ENCODE peak calls at places on chromosomes 2 and 18, in seven cellular contexts. One of them, this sample, is unnamed.

GRCh38 chr2:162090109-162090508 is 16.1 kb upstream of the DPP4 start:
- DNase-seq in HFFc6: peak
- DNase-seq in stimulated activated CD4-positive, alpha-beta T cell treated with anti-CD3 and anti-CD28 coated beads, Interleukin-4, amount 100 ng/mL, for 48 hours: no peak
- DNase-seq in naive thymus-derived CD8-positive, alpha-beta T cell: no peak
- DNase-seq in H4: no peak
- DNase-seq in brain microvascular endothelial cell: no peak
- DNase-seq in activated effector memory CD4-positive, alpha-beta T cell treated with anti-CD3 and anti-CD28 coated beads, Interleukin-2, amount 50 U/mL, for 16 hours: no peak
- DNase-seq in this sample: no peak

GRCh38 chr2:85273732-85274731 is 53.8 kb downstream of the TGOLN2 start:
- DNase-seq in H4: peak
- DNase-seq in HFFc6: peak
- DNase-seq in brain microvascular endothelial cell: peak
- DNase-seq in stimulated activated CD4-positive, alpha-beta T cell treated with anti-CD3 and anti-CD28 coated beads, Interleukin-4, amount 100 ng/mL, for 48 hours: no peak
- DNase-seq in activated effector memory CD4-positive, alpha-beta T cell treated with anti-CD3 and anti-CD28 coated beads, Interleukin-2, amount 50 U/mL, for 16 hours: no peak
- DNase-seq in naive thymus-derived CD8-positive, alpha-beta T cell: no peak
- DNase-seq in this sample: no peak

GRCh38 chr18:48771641-48772380 is 179.0 kb downstream of the SMAD7 start:
- DNase-seq in H4: no peak
- DNase-seq in HFFc6: no peak
- DNase-seq in brain microvascular endothelial cell: no peak
- DNase-seq in naive thymus-derived CD8-positive, alpha-beta T cell: no peak
- DNase-seq in activated effector memory CD4-positive, alpha-beta T cell treated with anti-CD3 and anti-CD28 coated beads, Interleukin-2, amount 50 U/mL, for 16 hours: no peak
- DNase-seq in stimulated activated CD4-positive, alpha-beta T cell treated with anti-CD3 and anti-CD28 coated beads, Interleukin-4, amount 100 ng/mL, for 48 hours: no peak
- DNase-seq in this sample: peak

GRCh38 chr18:77037533-77037932 is 95.0 kb downstream of the MBP start:
- DNase-seq in H4: no peak
- DNase-seq in activated effector memory CD4-positive, alpha-beta T cell treated with anti-CD3 and anti-CD28 coated beads, Interleukin-2, amount 50 U/mL, for 16 hours: no peak
- DNase-seq in naive thymus-derived CD8-positive, alpha-beta T cell: no peak
- DNase-seq in HFFc6: no peak
- DNase-seq in stimulated activated CD4-positive, alpha-beta T cell treated with anti-CD3 and anti-CD28 coated beads, Interleukin-4, amount 100 ng/mL, for 48 hours: no peak
- DNase-seq in brain microvascular endothelial cell: no peak
- DNase-seq in this sample: no peak

GRCh38 chr2:239238839-239239606 is 161.8 kb downstream of the HDAC4 start:
- DNase-seq in HFFc6: no peak
- DNase-seq in activated effector memory CD4-positive, alpha-beta T cell treated with anti-CD3 and anti-CD28 coated beads, Interleukin-2, amount 50 U/mL, for 16 hours: no peak
- DNase-seq in H4: no peak
- DNase-seq in brain microvascular endothelial cell: no peak
- DNase-seq in stimulated activated CD4-positive, alpha-beta T cell treated with anti-CD3 and anti-CD28 coated beads, Interleukin-4, amount 100 ng/mL, for 48 hours: no peak
- DNase-seq in naive thymus-derived CD8-positive, alpha-beta T cell: no peak
- DNase-seq in this sample: no peak

GRCh38 chr2:67719351-67719750 is 322.2 kb downstream of the ETAA1 start:
- DNase-seq in activated effector memory CD4-positive, alpha-beta T cell treated with anti-CD3 and anti-CD28 coated beads, Interleukin-2, amount 50 U/mL, for 16 hours: no peak
- DNase-seq in HFFc6: no peak
- DNase-seq in stimulated activated CD4-positive, alpha-beta T cell treated with anti-CD3 and anti-CD28 coated beads, Interleukin-4, amount 100 ng/mL, for 48 hours: no peak
- DNase-seq in naive thymus-derived CD8-positive, alpha-beta T cell: no peak
- DNase-seq in brain microvascular endothelial cell: no peak
- DNase-seq in H4: no peak
- DNase-seq in this sample: no peak

GRCh38 chr2:110650346-110650745 is 27.5 kb downstream of the BUB1 start:
- DNase-seq in HFFc6: no peak
- DNase-seq in stimulated activated CD4-positive, alpha-beta T cell treated with anti-CD3 and anti-CD28 coated beads, Interleukin-4, amount 100 ng/mL, for 48 hours: no peak
- DNase-seq in naive thymus-derived CD8-positive, alpha-beta T cell: no peak
- DNase-seq in H4: no peak
- DNase-seq in brain microvascular endothelial cell: no peak
- DNase-seq in activated effector memory CD4-positive, alpha-beta T cell treated with anti-CD3 and anti-CD28 coated beads, Interleukin-2, amount 50 U/mL, for 16 hours: no peak
- DNase-seq in this sample: no peak

GRCh38 chr2:232876071-232876977 is 6.3 kb downstream of the SNORC start:
- DNase-seq in activated effector memory CD4-positive, alpha-beta T cell treated with anti-CD3 and anti-CD28 coated beads, Interleukin-2, amount 50 U/mL, for 16 hours: peak
- DNase-seq in brain microvascular endothelial cell: no peak
- DNase-seq in naive thymus-derived CD8-positive, alpha-beta T cell: no peak
- DNase-seq in HFFc6: no peak
- DNase-seq in stimulated activated CD4-positive, alpha-beta T cell treated with anti-CD3 and anti-CD28 coated beads, Interleukin-4, amount 100 ng/mL, for 48 hours: peak
- DNase-seq in H4: no peak
- DNase-seq in this sample: peak

GRCh38 chr18:48048251-48048650 is 117.8 kb upstream of the SMAD2 start:
- DNase-seq in activated effector memory CD4-positive, alpha-beta T cell treated with anti-CD3 and anti-CD28 coated beads, Interleukin-2, amount 50 U/mL, for 16 hours: peak
- DNase-seq in H4: no peak
- DNase-seq in brain microvascular endothelial cell: no peak
- DNase-seq in stimulated activated CD4-positive, alpha-beta T cell treated with anti-CD3 and anti-CD28 coated beads, Interleukin-4, amount 100 ng/mL, for 48 hours: no peak
- DNase-seq in naive thymus-derived CD8-positive, alpha-beta T cell: no peak
- DNase-seq in HFFc6: no peak
- DNase-seq in this sample: no peak

GRCh38 chr2:74550231-74550630 is 3.5 kb downstream of the LOXL3 start:
- DNase-seq in HFFc6: no peak
- DNase-seq in naive thymus-derived CD8-positive, alpha-beta T cell: no peak
- DNase-seq in activated effector memory CD4-positive, alpha-beta T cell treated with anti-CD3 and anti-CD28 coated beads, Interleukin-2, amount 50 U/mL, for 16 hours: no peak
- DNase-seq in H4: no peak
- DNase-seq in stimulated activated CD4-positive, alpha-beta T cell treated with anti-CD3 and anti-CD28 coated beads, Interleukin-4, amount 100 ng/mL, for 48 hours: no peak
- DNase-seq in brain microvascular endothelial cell: no peak
- DNase-seq in this sample: no peak

GRCh38 chr2:60295591-60295962 is 257.9 kb downstream of the BCL11A start:
- DNase-seq in HFFc6: no peak
- DNase-seq in stimulated activated CD4-positive, alpha-beta T cell treated with anti-CD3 and anti-CD28 coated beads, Interleukin-4, amount 100 ng/mL, for 48 hours: no peak
- DNase-seq in brain microvascular endothelial cell: no peak
- DNase-seq in H4: no peak
- DNase-seq in naive thymus-derived CD8-positive, alpha-beta T cell: no peak
- DNase-seq in activated effector memory CD4-positive, alpha-beta T cell treated with anti-CD3 and anti-CD28 coated beads, Interleukin-2, amount 50 U/mL, for 16 hours: no peak
- DNase-seq in this sample: no peak

GRCh38 chr2:127551221-127551930 is 15.9 kb downstream of the MYO7B start:
- DNase-seq in naive thymus-derived CD8-positive, alpha-beta T cell: no peak
- DNase-seq in stimulated activated CD4-positive, alpha-beta T cell treated with anti-CD3 and anti-CD28 coated beads, Interleukin-4, amount 100 ng/mL, for 48 hours: no peak
- DNase-seq in activated effector memory CD4-positive, alpha-beta T cell treated with anti-CD3 and anti-CD28 coated beads, Interleukin-2, amount 50 U/mL, for 16 hours: peak
- DNase-seq in brain microvascular endothelial cell: no peak
- DNase-seq in H4: no peak
- DNase-seq in HFFc6: no peak
- DNase-seq in this sample: no peak

GRCh38 chr2:241774419-241775222 is 2.0 kb upstream of the GAL3ST2 start:
- DNase-seq in activated effector memory CD4-positive, alpha-beta T cell treated with anti-CD3 and anti-CD28 coated beads, Interleukin-2, amount 50 U/mL, for 16 hours: peak
- DNase-seq in HFFc6: peak
- DNase-seq in stimulated activated CD4-positive, alpha-beta T cell treated with anti-CD3 and anti-CD28 coated beads, Interleukin-4, amount 100 ng/mL, for 48 hours: no peak
- DNase-seq in naive thymus-derived CD8-positive, alpha-beta T cell: no peak
- DNase-seq in brain microvascular endothelial cell: peak
- DNase-seq in H4: peak
- DNase-seq in this sample: no peak

GRCh38 chr2:134539946-134540345 is 178.9 kb downstream of the TMEM163 start:
- DNase-seq in H4: no peak
- DNase-seq in naive thymus-derived CD8-positive, alpha-beta T cell: no peak
- DNase-seq in activated effector memory CD4-positive, alpha-beta T cell treated with anti-CD3 and anti-CD28 coated beads, Interleukin-2, amount 50 U/mL, for 16 hours: no peak
- DNase-seq in brain microvascular endothelial cell: no peak
- DNase-seq in HFFc6: no peak
- DNase-seq in stimulated activated CD4-positive, alpha-beta T cell treated with anti-CD3 and anti-CD28 coated beads, Interleukin-4, amount 100 ng/mL, for 48 hours: no peak
- DNase-seq in this sample: no peak

GRCh38 chr2:181784556-181784955 is 104.2 kb upstream of the NEUROD1 start:
- DNase-seq in H4: peak
- DNase-seq in HFFc6: peak
- DNase-seq in stimulated activated CD4-positive, alpha-beta T cell treated with anti-CD3 and anti-CD28 coated beads, Interleukin-4, amount 100 ng/mL, for 48 hours: no peak
- DNase-seq in brain microvascular endothelial cell: peak
- DNase-seq in activated effector memory CD4-positive, alpha-beta T cell treated with anti-CD3 and anti-CD28 coated beads, Interleukin-2, amount 50 U/mL, for 16 hours: no peak
- DNase-seq in naive thymus-derived CD8-positive, alpha-beta T cell: no peak
- DNase-seq in this sample: no peak

GRCh38 chr2:149595069-149595963 is 7.7 kb upstream of the MMADHC start:
- DNase-seq in H4: no peak
- DNase-seq in activated effector memory CD4-positive, alpha-beta T cell treated with anti-CD3 and anti-CD28 coated beads, Interleukin-2, amount 50 U/mL, for 16 hours: no peak
- DNase-seq in naive thymus-derived CD8-positive, alpha-beta T cell: no peak
- DNase-seq in HFFc6: peak
- DNase-seq in stimulated activated CD4-positive, alpha-beta T cell treated with anti-CD3 and anti-CD28 coated beads, Interleukin-4, amount 100 ng/mL, for 48 hours: no peak
- DNase-seq in brain microvascular endothelial cell: no peak
- DNase-seq in this sample: no peak

GRCh38 chr2:5077479-5078089 is 614.6 kb upstream of the SOX11 start:
- DNase-seq in stimulated activated CD4-positive, alpha-beta T cell treated with anti-CD3 and anti-CD28 coated beads, Interleukin-4, amount 100 ng/mL, for 48 hours: no peak
- DNase-seq in activated effector memory CD4-positive, alpha-beta T cell treated with anti-CD3 and anti-CD28 coated beads, Interleukin-2, amount 50 U/mL, for 16 hours: no peak
- DNase-seq in HFFc6: no peak
- DNase-seq in brain microvascular endothelial cell: peak
- DNase-seq in H4: no peak
- DNase-seq in naive thymus-derived CD8-positive, alpha-beta T cell: no peak
- DNase-seq in this sample: no peak

GRCh38 chr2:9710311-9710710 is 79.5 kb upstream of the YWHAQ start:
- DNase-seq in brain microvascular endothelial cell: no peak
- DNase-seq in activated effector memory CD4-positive, alpha-beta T cell treated with anti-CD3 and anti-CD28 coated beads, Interleukin-2, amount 50 U/mL, for 16 hours: peak
- DNase-seq in naive thymus-derived CD8-positive, alpha-beta T cell: no peak
- DNase-seq in H4: no peak
- DNase-seq in stimulated activated CD4-positive, alpha-beta T cell treated with anti-CD3 and anti-CD28 coated beads, Interleukin-4, amount 100 ng/mL, for 48 hours: no peak
- DNase-seq in HFFc6: no peak
- DNase-seq in this sample: no peak

GRCh38 chr2:112627060-112628040 is 18.4 kb upstream of the SLC20A1 start:
- DNase-seq in brain microvascular endothelial cell: peak
- DNase-seq in H4: peak
- DNase-seq in activated effector memory CD4-positive, alpha-beta T cell treated with anti-CD3 and anti-CD28 coated beads, Interleukin-2, amount 50 U/mL, for 16 hours: no peak
- DNase-seq in naive thymus-derived CD8-positive, alpha-beta T cell: no peak
- DNase-seq in stimulated activated CD4-positive, alpha-beta T cell treated with anti-CD3 and anti-CD28 coated beads, Interleukin-4, amount 100 ng/mL, for 48 hours: no peak
- DNase-seq in HFFc6: peak
- DNase-seq in this sample: no peak

GRCh38 chr2:88350641-88351601 is 101.6 kb downstream of the FOXI3 start:
- DNase-seq in stimulated activated CD4-positive, alpha-beta T cell treated with anti-CD3 and anti-CD28 coated beads, Interleukin-4, amount 100 ng/mL, for 48 hours: peak
- DNase-seq in brain microvascular endothelial cell: peak
- DNase-seq in naive thymus-derived CD8-positive, alpha-beta T cell: no peak
- DNase-seq in H4: peak
- DNase-seq in activated effector memory CD4-positive, alpha-beta T cell treated with anti-CD3 and anti-CD28 coated beads, Interleukin-2, amount 50 U/mL, for 16 hours: peak
- DNase-seq in HFFc6: peak
- DNase-seq in this sample: peak

GRCh38 chr2:16210841-16211240 is 270.5 kb downstream of the MYCN start:
- DNase-seq in naive thymus-derived CD8-positive, alpha-beta T cell: no peak
- DNase-seq in H4: no peak
- DNase-seq in activated effector memory CD4-positive, alpha-beta T cell treated with anti-CD3 and anti-CD28 coated beads, Interleukin-2, amount 50 U/mL, for 16 hours: no peak
- DNase-seq in stimulated activated CD4-positive, alpha-beta T cell treated with anti-CD3 and anti-CD28 coated beads, Interleukin-4, amount 100 ng/mL, for 48 hours: no peak
- DNase-seq in HFFc6: no peak
- DNase-seq in brain microvascular endothelial cell: no peak
- DNase-seq in this sample: no peak

GRCh38 chr2:158089322-158089721 is 12.4 kb upstream of the UPP2 start:
- DNase-seq in HFFc6: no peak
- DNase-seq in brain microvascular endothelial cell: no peak
- DNase-seq in stimulated activated CD4-positive, alpha-beta T cell treated with anti-CD3 and anti-CD28 coated beads, Interleukin-4, amount 100 ng/mL, for 48 hours: no peak
- DNase-seq in naive thymus-derived CD8-positive, alpha-beta T cell: no peak
- DNase-seq in H4: no peak
- DNase-seq in activated effector memory CD4-positive, alpha-beta T cell treated with anti-CD3 and anti-CD28 coated beads, Interleukin-2, amount 50 U/mL, for 16 hours: no peak
- DNase-seq in this sample: no peak

GRCh38 chr2:1824202-1824905 is 80.0 kb upstream of the PXDN start:
- DNase-seq in stimulated activated CD4-positive, alpha-beta T cell treated with anti-CD3 and anti-CD28 coated beads, Interleukin-4, amount 100 ng/mL, for 48 hours: no peak
- DNase-seq in brain microvascular endothelial cell: peak
- DNase-seq in naive thymus-derived CD8-positive, alpha-beta T cell: no peak
- DNase-seq in H4: no peak
- DNase-seq in HFFc6: no peak
- DNase-seq in activated effector memory CD4-positive, alpha-beta T cell treated with anti-CD3 and anti-CD28 coated beads, Interleukin-2, amount 50 U/mL, for 16 hours: no peak
- DNase-seq in this sample: no peak

GRCh38 chr2:180644709-180645108 is 335.7 kb upstream of the UBE2E3 start:
- DNase-seq in HFFc6: no peak
- DNase-seq in naive thymus-derived CD8-positive, alpha-beta T cell: no peak
- DNase-seq in H4: peak
- DNase-seq in activated effector memory CD4-positive, alpha-beta T cell treated with anti-CD3 and anti-CD28 coated beads, Interleukin-2, amount 50 U/mL, for 16 hours: no peak
- DNase-seq in brain microvascular endothelial cell: peak
- DNase-seq in stimulated activated CD4-positive, alpha-beta T cell treated with anti-CD3 and anti-CD28 coated beads, Interleukin-4, amount 100 ng/mL, for 48 hours: no peak
- DNase-seq in this sample: no peak

GRCh38 chr2:25265802-25266201 is 75.9 kb downstream of the DNMT3A start:
- DNase-seq in brain microvascular endothelial cell: no peak
- DNase-seq in HFFc6: no peak
- DNase-seq in activated effector memory CD4-positive, alpha-beta T cell treated with anti-CD3 and anti-CD28 coated beads, Interleukin-2, amount 50 U/mL, for 16 hours: no peak
- DNase-seq in stimulated activated CD4-positive, alpha-beta T cell treated with anti-CD3 and anti-CD28 coated beads, Interleukin-4, amount 100 ng/mL, for 48 hours: no peak
- DNase-seq in naive thymus-derived CD8-positive, alpha-beta T cell: peak
- DNase-seq in H4: no peak
- DNase-seq in this sample: no peak

GRCh38 chr2:162839419-162839818 is 852 bp upstream of the KCNH7 start:
- DNase-seq in stimulated activated CD4-positive, alpha-beta T cell treated with anti-CD3 and anti-CD28 coated beads, Interleukin-4, amount 100 ng/mL, for 48 hours: no peak
- DNase-seq in naive thymus-derived CD8-positive, alpha-beta T cell: no peak
- DNase-seq in HFFc6: no peak
- DNase-seq in activated effector memory CD4-positive, alpha-beta T cell treated with anti-CD3 and anti-CD28 coated beads, Interleukin-2, amount 50 U/mL, for 16 hours: no peak
- DNase-seq in brain microvascular endothelial cell: no peak
- DNase-seq in H4: no peak
- DNase-seq in this sample: no peak

GRCh38 chr2:7844414-7844961 is 837.4 kb upstream of the ID2 start:
- DNase-seq in stimulated activated CD4-positive, alpha-beta T cell treated with anti-CD3 and anti-CD28 coated beads, Interleukin-4, amount 100 ng/mL, for 48 hours: no peak
- DNase-seq in activated effector memory CD4-positive, alpha-beta T cell treated with anti-CD3 and anti-CD28 coated beads, Interleukin-2, amount 50 U/mL, for 16 hours: no peak
- DNase-seq in naive thymus-derived CD8-positive, alpha-beta T cell: no peak
- DNase-seq in brain microvascular endothelial cell: no peak
- DNase-seq in H4: no peak
- DNase-seq in HFFc6: no peak
- DNase-seq in this sample: no peak

GRCh38 chr2:240640939-240641338 is 15.7 kb downstream of the GPR35 start:
- DNase-seq in H4: no peak
- DNase-seq in activated effector memory CD4-positive, alpha-beta T cell treated with anti-CD3 and anti-CD28 coated beads, Interleukin-2, amount 50 U/mL, for 16 hours: peak
- DNase-seq in naive thymus-derived CD8-positive, alpha-beta T cell: no peak
- DNase-seq in brain microvascular endothelial cell: no peak
- DNase-seq in stimulated activated CD4-positive, alpha-beta T cell treated with anti-CD3 and anti-CD28 coated beads, Interleukin-4, amount 100 ng/mL, for 48 hours: no peak
- DNase-seq in HFFc6: no peak
- DNase-seq in this sample: peak

GRCh38 chr18:54822872-54823845 is 5.1 kb upstream of the RAB27B start:
- DNase-seq in HFFc6: peak
- DNase-seq in brain microvascular endothelial cell: peak
- DNase-seq in H4: peak
- DNase-seq in naive thymus-derived CD8-positive, alpha-beta T cell: no peak
- DNase-seq in activated effector memory CD4-positive, alpha-beta T cell treated with anti-CD3 and anti-CD28 coated beads, Interleukin-2, amount 50 U/mL, for 16 hours: no peak
- DNase-seq in stimulated activated CD4-positive, alpha-beta T cell treated with anti-CD3 and anti-CD28 coated beads, Interleukin-4, amount 100 ng/mL, for 48 hours: no peak
- DNase-seq in this sample: no peak

GRCh38 chr18:811192-812122 is 585 bp downstream of the YES1 start:
- DNase-seq in HFFc6: peak
- DNase-seq in activated effector memory CD4-positive, alpha-beta T cell treated with anti-CD3 and anti-CD28 coated beads, Interleukin-2, amount 50 U/mL, for 16 hours: peak
- DNase-seq in naive thymus-derived CD8-positive, alpha-beta T cell: no peak
- DNase-seq in stimulated activated CD4-positive, alpha-beta T cell treated with anti-CD3 and anti-CD28 coated beads, Interleukin-4, amount 100 ng/mL, for 48 hours: peak
- DNase-seq in brain microvascular endothelial cell: no peak
- DNase-seq in H4: no peak
- DNase-seq in this sample: peak

GRCh38 chr2:162317910-162318279 is 589 bp downstream of the IFIH1 start:
- DNase-seq in activated effector memory CD4-positive, alpha-beta T cell treated with anti-CD3 and anti-CD28 coated beads, Interleukin-2, amount 50 U/mL, for 16 hours: peak
- DNase-seq in stimulated activated CD4-positive, alpha-beta T cell treated with anti-CD3 and anti-CD28 coated beads, Interleukin-4, amount 100 ng/mL, for 48 hours: peak
- DNase-seq in naive thymus-derived CD8-positive, alpha-beta T cell: peak
- DNase-seq in HFFc6: peak
- DNase-seq in brain microvascular endothelial cell: peak
- DNase-seq in H4: peak
- DNase-seq in this sample: peak

GRCh38 chr18:63320690-63321265 is 1.2 kb upstream of the BCL2 start:
- DNase-seq in H4: peak
- DNase-seq in stimulated activated CD4-positive, alpha-beta T cell treated with anti-CD3 and anti-CD28 coated beads, Interleukin-4, amount 100 ng/mL, for 48 hours: no peak
- DNase-seq in naive thymus-derived CD8-positive, alpha-beta T cell: peak
- DNase-seq in brain microvascular endothelial cell: no peak
- DNase-seq in HFFc6: peak
- DNase-seq in activated effector memory CD4-positive, alpha-beta T cell treated with anti-CD3 and anti-CD28 coated beads, Interleukin-2, amount 50 U/mL, for 16 hours: peak
- DNase-seq in this sample: peak

GRCh38 chr2:223260681-223261080 is 208.7 kb downstream of the KCNE4 start:
- DNase-seq in brain microvascular endothelial cell: no peak
- DNase-seq in activated effector memory CD4-positive, alpha-beta T cell treated with anti-CD3 and anti-CD28 coated beads, Interleukin-2, amount 50 U/mL, for 16 hours: no peak
- DNase-seq in stimulated activated CD4-positive, alpha-beta T cell treated with anti-CD3 and anti-CD28 coated beads, Interleukin-4, amount 100 ng/mL, for 48 hours: no peak
- DNase-seq in H4: no peak
- DNase-seq in naive thymus-derived CD8-positive, alpha-beta T cell: no peak
- DNase-seq in HFFc6: peak
- DNase-seq in this sample: no peak

GRCh38 chr18:12056034-12056883 is 37.4 kb upstream of the ANKRD62 start:
- DNase-seq in brain microvascular endothelial cell: no peak
- DNase-seq in stimulated activated CD4-positive, alpha-beta T cell treated with anti-CD3 and anti-CD28 coated beads, Interleukin-4, amount 100 ng/mL, for 48 hours: no peak
- DNase-seq in H4: no peak
- DNase-seq in naive thymus-derived CD8-positive, alpha-beta T cell: no peak
- DNase-seq in activated effector memory CD4-positive, alpha-beta T cell treated with anti-CD3 and anti-CD28 coated beads, Interleukin-2, amount 50 U/mL, for 16 hours: no peak
- DNase-seq in HFFc6: no peak
- DNase-seq in this sample: no peak

GRCh38 chr2:47864566-47864965 is 41.7 kb downstream of the FBXO11 start:
- DNase-seq in H4: no peak
- DNase-seq in HFFc6: no peak
- DNase-seq in naive thymus-derived CD8-positive, alpha-beta T cell: no peak
- DNase-seq in activated effector memory CD4-positive, alpha-beta T cell treated with anti-CD3 and anti-CD28 coated beads, Interleukin-2, amount 50 U/mL, for 16 hours: no peak
- DNase-seq in brain microvascular endothelial cell: no peak
- DNase-seq in stimulated activated CD4-positive, alpha-beta T cell treated with anti-CD3 and anti-CD28 coated beads, Interleukin-4, amount 100 ng/mL, for 48 hours: no peak
- DNase-seq in this sample: no peak

GRCh38 chr2:201257381-201257940 is 2.9 kb upstream of the CASP8 start:
- DNase-seq in brain microvascular endothelial cell: no peak
- DNase-seq in activated effector memory CD4-positive, alpha-beta T cell treated with anti-CD3 and anti-CD28 coated beads, Interleukin-2, amount 50 U/mL, for 16 hours: peak
- DNase-seq in stimulated activated CD4-positive, alpha-beta T cell treated with anti-CD3 and anti-CD28 coated beads, Interleukin-4, amount 100 ng/mL, for 48 hours: no peak
- DNase-seq in HFFc6: no peak
- DNase-seq in naive thymus-derived CD8-positive, alpha-beta T cell: peak
- DNase-seq in H4: no peak
- DNase-seq in this sample: no peak

This sample was measured in kidney.